ENCODE peak calls at places on chromosomes 3 and 15, in nine cellular contexts. One of them, this sample, is unnamed.

GRCh38 chr3:190941694-190942280 is 79.3 kb upstream of the GMNC start:
- DNase-seq in activated CD4-positive, alpha-beta T cell treated with anti-CD3 and anti-CD28 coated beads, Interleukin-2, amount 50 U/mL, for 24 hours: no peak
- DNase-seq in Calu3: no peak
- DNase-seq in OCI-LY7: no peak
- DNase-seq in T follicular helper cell: no peak
- DNase-seq in mucosa of descending colon: no peak
- DNase-seq in RPMI7951: no peak
- DNase-seq in adrenal gland: no peak
- DNase-seq in GM12891: no peak
- DNase-seq in this sample: no peak

GRCh38 chr15:87843312-87843711 is 413.2 kb downstream of the NTRK3 start:
- DNase-seq in activated CD4-positive, alpha-beta T cell treated with anti-CD3 and anti-CD28 coated beads, Interleukin-2, amount 50 U/mL, for 24 hours: no peak
- DNase-seq in Calu3: no peak
- DNase-seq in OCI-LY7: no peak
- DNase-seq in T follicular helper cell: no peak
- DNase-seq in mucosa of descending colon: no peak
- DNase-seq in RPMI7951: no peak
- DNase-seq in adrenal gland: no peak
- DNase-seq in GM12891: no peak
- DNase-seq in this sample: no peak

GRCh38 chr15:80936288-80937078 is 53.1 kb downstream of the MESD start:
- DNase-seq in activated CD4-positive, alpha-beta T cell treated with anti-CD3 and anti-CD28 coated beads, Interleukin-2, amount 50 U/mL, for 24 hours: no peak
- DNase-seq in Calu3: no peak
- DNase-seq in OCI-LY7: no peak
- DNase-seq in T follicular helper cell: no peak
- DNase-seq in mucosa of descending colon: no peak
- DNase-seq in RPMI7951: no peak
- DNase-seq in adrenal gland: no peak
- DNase-seq in GM12891: no peak
- DNase-seq in this sample: no peak

GRCh38 chr15:83292317-83292716 is 7.9 kb upstream of the BNC1 start:
- DNase-seq in activated CD4-positive, alpha-beta T cell treated with anti-CD3 and anti-CD28 coated beads, Interleukin-2, amount 50 U/mL, for 24 hours: no peak
- DNase-seq in Calu3: no peak
- DNase-seq in OCI-LY7: no peak
- DNase-seq in T follicular helper cell: no peak
- DNase-seq in mucosa of descending colon: no peak
- DNase-seq in RPMI7951: peak
- DNase-seq in adrenal gland: no peak
- DNase-seq in GM12891: no peak
- DNase-seq in this sample: no peak

GRCh38 chr15:99426431-99427105 is 139.2 kb upstream of the MEF2A start:
- DNase-seq in activated CD4-positive, alpha-beta T cell treated with anti-CD3 and anti-CD28 coated beads, Interleukin-2, amount 50 U/mL, for 24 hours: no peak
- DNase-seq in Calu3: no peak
- DNase-seq in OCI-LY7: no peak
- DNase-seq in T follicular helper cell: no peak
- DNase-seq in mucosa of descending colon: peak
- DNase-seq in RPMI7951: no peak
- DNase-seq in adrenal gland: no peak
- DNase-seq in GM12891: no peak
- DNase-seq in this sample: no peak

GRCh38 chr3:171640520-171641412 is 169.5 kb downstream of the PLD1 start:
- DNase-seq in activated CD4-positive, alpha-beta T cell treated with anti-CD3 and anti-CD28 coated beads, Interleukin-2, amount 50 U/mL, for 24 hours: no peak
- DNase-seq in Calu3: no peak
- DNase-seq in OCI-LY7: no peak
- DNase-seq in T follicular helper cell: no peak
- DNase-seq in mucosa of descending colon: no peak
- DNase-seq in RPMI7951: peak
- DNase-seq in adrenal gland: no peak
- DNase-seq in GM12891: no peak
- DNase-seq in this sample: peak

GRCh38 chr3:47113669-47114365 is 50.1 kb downstream of the SETD2 start:
- DNase-seq in activated CD4-positive, alpha-beta T cell treated with anti-CD3 and anti-CD28 coated beads, Interleukin-2, amount 50 U/mL, for 24 hours: no peak
- DNase-seq in Calu3: no peak
- DNase-seq in OCI-LY7: peak
- DNase-seq in T follicular helper cell: no peak
- DNase-seq in mucosa of descending colon: no peak
- DNase-seq in RPMI7951: peak
- DNase-seq in adrenal gland: no peak
- DNase-seq in GM12891: no peak
- DNase-seq in this sample: no peak

GRCh38 chr3:157618075-157618760 is 115.0 kb upstream of the VEPH1 start:
- DNase-seq in activated CD4-positive, alpha-beta T cell treated with anti-CD3 and anti-CD28 coated beads, Interleukin-2, amount 50 U/mL, for 24 hours: no peak
- DNase-seq in Calu3: peak
- DNase-seq in OCI-LY7: peak
- DNase-seq in T follicular helper cell: no peak
- DNase-seq in mucosa of descending colon: no peak
- DNase-seq in RPMI7951: peak
- DNase-seq in adrenal gland: no peak
- DNase-seq in GM12891: peak
- DNase-seq in this sample: no peak

GRCh38 chr3:8997151-8997550 is 33.9 kb upstream of the RAD18 start:
- DNase-seq in activated CD4-positive, alpha-beta T cell treated with anti-CD3 and anti-CD28 coated beads, Interleukin-2, amount 50 U/mL, for 24 hours: no peak
- DNase-seq in Calu3: no peak
- DNase-seq in OCI-LY7: no peak
- DNase-seq in T follicular helper cell: no peak
- DNase-seq in mucosa of descending colon: no peak
- DNase-seq in RPMI7951: no peak
- DNase-seq in adrenal gland: no peak
- DNase-seq in GM12891: no peak
- DNase-seq in this sample: no peak

GRCh38 chr3:33392703-33393125 is 47.5 kb downstream of the UBP1 start:
- DNase-seq in activated CD4-positive, alpha-beta T cell treated with anti-CD3 and anti-CD28 coated beads, Interleukin-2, amount 50 U/mL, for 24 hours: no peak
- DNase-seq in Calu3: peak
- DNase-seq in OCI-LY7: no peak
- DNase-seq in T follicular helper cell: no peak
- DNase-seq in mucosa of descending colon: no peak
- DNase-seq in RPMI7951: peak
- DNase-seq in adrenal gland: no peak
- DNase-seq in GM12891: no peak
- DNase-seq in this sample: no peak

GRCh38 chr3:13078158-13078905 is 5.1 kb upstream of the IQSEC1 start:
- DNase-seq in activated CD4-positive, alpha-beta T cell treated with anti-CD3 and anti-CD28 coated beads, Interleukin-2, amount 50 U/mL, for 24 hours: no peak
- DNase-seq in Calu3: no peak
- DNase-seq in OCI-LY7: peak
- DNase-seq in T follicular helper cell: no peak
- DNase-seq in mucosa of descending colon: no peak
- DNase-seq in RPMI7951: no peak
- DNase-seq in adrenal gland: no peak
- DNase-seq in GM12891: no peak
- DNase-seq in this sample: no peak

GRCh38 chr3:196082471-196082971 is 631 bp upstream of the TFRC start:
- DNase-seq in activated CD4-positive, alpha-beta T cell treated with anti-CD3 and anti-CD28 coated beads, Interleukin-2, amount 50 U/mL, for 24 hours: no peak
- DNase-seq in Calu3: no peak
- DNase-seq in OCI-LY7: no peak
- DNase-seq in T follicular helper cell: no peak
- DNase-seq in mucosa of descending colon: peak
- DNase-seq in RPMI7951: no peak
- DNase-seq in adrenal gland: no peak
- DNase-seq in GM12891: no peak
- DNase-seq in this sample: no peak

GRCh38 chr15:88057836-88058235 is 198.7 kb downstream of the NTRK3 start:
- DNase-seq in activated CD4-positive, alpha-beta T cell treated with anti-CD3 and anti-CD28 coated beads, Interleukin-2, amount 50 U/mL, for 24 hours: no peak
- DNase-seq in Calu3: no peak
- DNase-seq in OCI-LY7: no peak
- DNase-seq in T follicular helper cell: no peak
- DNase-seq in mucosa of descending colon: no peak
- DNase-seq in RPMI7951: peak
- DNase-seq in adrenal gland: no peak
- DNase-seq in GM12891: no peak
- DNase-seq in this sample: no peak

GRCh38 chr3:100008081-100008698 is 106.1 kb downstream of the FILIP1L start:
- DNase-seq in activated CD4-positive, alpha-beta T cell treated with anti-CD3 and anti-CD28 coated beads, Interleukin-2, amount 50 U/mL, for 24 hours: no peak
- DNase-seq in Calu3: no peak
- DNase-seq in OCI-LY7: no peak
- DNase-seq in T follicular helper cell: no peak
- DNase-seq in mucosa of descending colon: peak
- DNase-seq in RPMI7951: no peak
- DNase-seq in adrenal gland: no peak
- DNase-seq in GM12891: no peak
- DNase-seq in this sample: no peak

GRCh38 chr3:129120254-129121004 is 1.2 kb downstream of the RAB43 start:
- DNase-seq in activated CD4-positive, alpha-beta T cell treated with anti-CD3 and anti-CD28 coated beads, Interleukin-2, amount 50 U/mL, for 24 hours: peak
- DNase-seq in Calu3: peak
- DNase-seq in OCI-LY7: peak
- DNase-seq in T follicular helper cell: peak
- DNase-seq in mucosa of descending colon: peak
- DNase-seq in RPMI7951: peak
- DNase-seq in adrenal gland: peak
- DNase-seq in GM12891: peak
- DNase-seq in this sample: peak

GRCh38 chr3:193593666-193594025 is 638 bp downstream of the OPA1 start:
- DNase-seq in activated CD4-positive, alpha-beta T cell treated with anti-CD3 and anti-CD28 coated beads, Interleukin-2, amount 50 U/mL, for 24 hours: peak
- DNase-seq in Calu3: no peak
- DNase-seq in OCI-LY7: peak
- DNase-seq in T follicular helper cell: peak
- DNase-seq in mucosa of descending colon: peak
- DNase-seq in RPMI7951: peak
- DNase-seq in adrenal gland: peak
- DNase-seq in GM12891: no peak
- DNase-seq in this sample: no peak

GRCh38 chr3:12869025-12869695 is 27.8 kb upstream of the RPL32 start:
- DNase-seq in activated CD4-positive, alpha-beta T cell treated with anti-CD3 and anti-CD28 coated beads, Interleukin-2, amount 50 U/mL, for 24 hours: no peak
- DNase-seq in Calu3: peak
- DNase-seq in OCI-LY7: peak
- DNase-seq in T follicular helper cell: no peak
- DNase-seq in mucosa of descending colon: peak
- DNase-seq in RPMI7951: no peak
- DNase-seq in adrenal gland: peak
- DNase-seq in GM12891: peak
- DNase-seq in this sample: peak

GRCh38 chr3:30475038-30475808 is 131.2 kb upstream of the TGFBR2 start:
- DNase-seq in activated CD4-positive, alpha-beta T cell treated with anti-CD3 and anti-CD28 coated beads, Interleukin-2, amount 50 U/mL, for 24 hours: no peak
- DNase-seq in Calu3: no peak
- DNase-seq in OCI-LY7: no peak
- DNase-seq in T follicular helper cell: no peak
- DNase-seq in mucosa of descending colon: no peak
- DNase-seq in RPMI7951: no peak
- DNase-seq in adrenal gland: no peak
- DNase-seq in GM12891: no peak
- DNase-seq in this sample: no peak

GRCh38 chr3:198081421-198081844 is 121.4 kb downstream of the LMLN start:
- DNase-seq in activated CD4-positive, alpha-beta T cell treated with anti-CD3 and anti-CD28 coated beads, Interleukin-2, amount 50 U/mL, for 24 hours: no peak
- DNase-seq in Calu3: no peak
- DNase-seq in OCI-LY7: no peak
- DNase-seq in T follicular helper cell: no peak
- DNase-seq in mucosa of descending colon: peak
- DNase-seq in RPMI7951: no peak
- DNase-seq in adrenal gland: no peak
- DNase-seq in GM12891: no peak
- DNase-seq in this sample: no peak